ENCODE peak calls at places on chromosome 2, in four cellular contexts. Q, X, A and Y are unnamed samples.

GRCh38 chr2:133557624-133558023 is 10.6 kb downstream of the NCKAP5 start:
- DNase-seq in Q (no peak), A (no peak), X (no peak), Y (no peak)

GRCh38 chr2:234164499-234165409 is 114.3 kb downstream of the SPP2 start:
- DNase-seq in A (no peak), Q (no peak), X (peak; percentile 46), Y (no peak)

GRCh38 chr2:21228041-21228895 is 104.5 kb downstream of the TDRD15 start:
- DNase-seq in A (no peak), X (no peak), Q (no peak), Y (no peak)

GRCh38 chr2:95312543-95313205 is 15.5 kb downstream of the KCNIP3 start:
- DNase-seq in X (no peak), Q (no peak), A (no peak), Y (no peak)

GRCh38 chr2:241412144-241412543 is 56.1 kb downstream of the FARP2 start:
- DNase-seq in Q (peak; percentile 94), X (no peak), A (no peak), Y (no peak)

GRCh38 chr2:126038901-126039300 is 617.1 kb upstream of the GYPC start:
- DNase-seq in Q (no peak), X (no peak), A (no peak), Y (no peak)

GRCh38 chr2:96832751-96833507 is 10.9 kb downstream of the ANKRD23 start:
- DNase-seq in A (peak; percentile 71), Q (no peak), X (no peak), Y (peak; percentile 20)

GRCh38 chr2:128520787-128521186 is 202.1 kb upstream of the HS6ST1 start:
- DNase-seq in Q (peak; percentile 60), X (no peak), A (peak; percentile 40), Y (no peak)

GRCh38 chr2:69097148-69097610 is 84.2 kb downstream of the ANTXR1 start:
- DNase-seq in Q (no peak), X (no peak), A (no peak), Y (no peak)

GRCh38 chr2:23412556-23413155 is 27.7 kb downstream of the KLHL29 start:
- DNase-seq in X (no peak), A (no peak), Q (peak; percentile 70), Y (peak; percentile 49)

GRCh38 chr2:108305901-108306300 is 17.2 kb downstream of the SULT1C2 start:
- DNase-seq in X (no peak), A (no peak), Q (no peak), Y (no peak)